ENCODE peak calls at places on chromosomes 11 and 22, in four cellular contexts. C is K562, V is GM12878, F is HepG2. A is an unnamed sample.

GRCh38 chr22:37032535-37033460 is 13.3 kb downstream of the MPST start:
- DNase-seq in C (no peak), V (no peak), F (peak), A (no peak)

GRCh38 chr11:111429066-111429506 is 50.0 kb upstream of the POU2AF1 start:
- DNase-seq in C (peak), V (no peak), F (peak), A (peak)

GRCh38 chr22:29476116-29476515 is 3.9 kb upstream of the NEFH start:
- DNase-seq in F (no peak), V (no peak), C (no peak), A (no peak)

GRCh38 chr11:14852571-14853177 is 39.4 kb downstream of the CYP2R1 start:
- DNase-seq in F (no peak), V (no peak), C (peak), A (no peak)

GRCh38 chr11:58811499-58811898 is 33.0 kb downstream of the GLYATL2 start:
- DNase-seq in F (no peak), V (no peak), C (no peak), A (no peak)

GRCh38 chr22:32286290-32286840 is 31.2 kb upstream of the SLC5A4 start:
- DNase-seq in F (no peak), V (no peak), C (no peak), A (no peak)

GRCh38 chr11:75272821-75273301 is 32.3 kb downstream of the TPBGL start:
- DNase-seq in C (no peak), V (no peak), F (no peak), A (peak)

GRCh38 chr11:12235080-12235479 is 124.7 kb downstream of the MICAL2 start:
- DNase-seq in F (no peak), V (no peak), C (no peak), A (no peak)

GRCh38 chr11:13168281-13168680 is 109.3 kb upstream of the BMAL1 start:
- DNase-seq in C (no peak), F (no peak), V (no peak), A (no peak)

DNA sequence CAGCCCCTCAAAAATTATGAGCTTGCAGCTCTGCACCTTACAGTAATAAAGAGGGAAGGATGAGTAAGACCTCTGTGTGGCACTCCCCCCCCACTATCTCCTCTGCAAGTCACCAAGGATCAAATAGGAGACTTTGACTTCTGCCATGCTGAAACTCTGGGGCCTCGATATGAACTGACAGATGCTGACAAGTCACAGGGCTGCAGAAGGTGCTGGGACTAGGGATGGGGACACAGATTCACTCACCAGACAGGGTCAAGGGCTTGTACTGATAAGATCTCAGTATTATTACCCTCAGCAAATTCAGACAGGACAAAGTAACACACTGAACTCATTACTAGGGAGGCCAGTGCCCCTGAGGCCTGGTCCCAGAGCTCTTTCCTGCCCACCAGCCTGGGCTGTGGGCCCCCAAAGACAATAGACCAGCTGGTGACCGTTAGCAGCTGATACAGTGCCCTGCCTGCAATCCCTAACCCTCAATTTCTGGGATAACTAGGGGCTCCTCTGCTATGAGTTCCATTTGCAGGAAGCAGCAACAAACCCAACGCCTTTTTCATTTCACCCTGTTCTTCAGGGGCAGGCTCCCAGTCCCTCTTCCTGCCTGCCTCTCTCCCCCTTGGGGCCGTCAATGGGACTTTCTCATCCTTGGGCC is 20.1 kb downstream of the TMPRSS13 start:
- DNase-seq in F (no peak), V (no peak), C (peak), A (no peak)
- TF ChIP-seq CTCF in F (no peak), V (no peak), C (no peak), A (no peak)

GRCh38 chr11:64344160-64344559 is 4.2 kb downstream of the CCDC88B start:
- DNase-seq in V (no peak), C (no peak), F (no peak), A (no peak)

GRCh38 chr11:64341851-64342791 is 2.1 kb downstream of the CCDC88B start:
- DNase-seq in V (no peak), C (peak), F (peak), A (peak)

GRCh38 chr11:64344721-64345120 is 4.7 kb downstream of the CCDC88B start:
- DNase-seq in C (no peak), V (no peak), F (no peak), A (no peak)

GRCh38 chr11:64342869-64343739 is 3.1 kb downstream of the CCDC88B start:
- DNase-seq in V (no peak), F (no peak), C (no peak), A (no peak)

GRCh38 chr11:64343740-64344133 is 3.7 kb downstream of the CCDC88B start:
- DNase-seq in C (peak), V (no peak), F (no peak), A (peak)
- TF ChIP-seq TCF7 in C (no peak), V (no peak), F (no peak), A (no peak)

DNA sequence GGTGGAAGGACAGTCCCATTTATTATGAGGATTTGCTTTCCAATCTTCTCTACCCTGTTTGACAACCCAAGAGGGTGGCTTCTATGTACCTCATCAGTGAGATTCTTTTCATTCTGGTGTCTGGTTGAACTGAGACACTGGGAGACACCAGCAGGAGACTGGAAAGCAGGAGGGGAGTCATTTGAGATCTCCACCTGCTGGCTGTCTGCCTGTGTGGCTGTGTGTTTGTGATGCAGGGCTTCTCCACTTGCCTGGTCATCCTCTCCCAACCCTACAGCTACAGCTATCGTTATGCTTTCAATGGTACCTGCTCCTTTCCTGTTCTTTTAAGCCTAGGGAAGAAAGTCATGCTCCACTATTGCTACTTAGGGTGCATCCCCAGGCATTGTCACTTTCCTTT is 48.6 kb downstream of the MRGPRX1 start:
- DNase-seq in V (no peak), F (no peak), C (no peak), A (no peak)
- TF ChIP-seq CTCF in V (no peak), F (no peak), C (no peak), A (no peak)

GRCh38 chr22:48740086-48740730 is 1087.5 kb downstream of the BRD1 start:
- DNase-seq in F (no peak), V (no peak), C (no peak), A (peak)
- TF ChIP-seq TCF7 in F (no peak), V (no peak), C (no peak), A (no peak)

DNA sequence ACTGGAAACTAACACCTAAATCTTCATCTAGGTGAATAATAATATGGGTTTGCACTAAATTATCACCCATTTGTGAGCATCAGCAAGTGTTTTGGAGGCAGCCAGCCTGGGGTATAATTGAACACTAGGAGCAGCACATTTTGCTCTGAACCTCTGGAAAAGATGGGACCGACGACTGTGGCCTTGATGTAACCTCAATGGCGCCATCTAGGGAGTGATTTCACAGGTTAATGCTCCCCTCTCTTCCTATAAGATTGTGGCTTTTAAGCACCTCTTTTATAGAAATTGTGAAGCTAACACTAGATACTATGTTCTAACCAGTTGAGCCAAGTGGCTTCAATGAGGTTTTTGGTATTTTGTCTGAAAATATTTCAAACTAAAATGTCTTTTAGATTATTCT is 203.7 kb downstream of the NELL1 start:
- DNase-seq in C (peak), V (no peak), F (peak), A (peak)
- TF ChIP-seq CTCF in C (peak), V (peak), F (peak), A (peak)

DNA sequence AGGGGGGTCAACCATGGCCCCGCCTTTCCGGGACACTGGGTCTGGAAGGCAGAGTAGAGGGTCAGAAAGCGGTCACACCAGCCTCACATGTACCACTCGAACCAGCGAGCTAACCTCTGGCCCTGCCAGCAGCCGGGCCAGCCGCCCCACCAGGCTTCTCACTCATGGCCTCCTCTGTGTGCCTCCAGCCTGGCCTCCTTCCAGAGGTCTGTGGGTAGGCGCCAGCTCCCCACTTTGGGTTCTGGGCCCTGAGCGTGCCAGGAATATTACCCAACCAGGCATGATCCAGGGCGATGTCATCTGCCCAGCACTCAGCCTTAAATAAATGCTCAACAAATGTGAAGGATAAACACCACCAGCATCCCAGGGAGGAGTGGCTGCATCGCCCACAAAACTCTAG is 5.8 kb downstream of the SCUBE1 start:
- DNase-seq in C (no peak), V (no peak), F (no peak), A (no peak)
- TF ChIP-seq TCF7 in C (no peak), V (no peak), F (no peak), A (no peak)

GRCh38 chr22:46516638-46517037 is 20.8 kb downstream of the CELSR1 start:
- DNase-seq in F (no peak), V (no peak), C (no peak), A (no peak)

GRCh38 chr22:46513908-46514550 is 23.4 kb downstream of the CELSR1 start:
- DNase-seq in F (no peak), V (peak), C (no peak), A (no peak)

GRCh38 chr22:46514592-46515207 is 22.7 kb downstream of the CELSR1 start:
- DNase-seq in V (no peak), F (no peak), C (no peak), A (no peak)

GRCh38 chr22:46517255-46517761 is 20.1 kb downstream of the CELSR1 start:
- DNase-seq in C (no peak), F (no peak), V (no peak), A (no peak)

GRCh38 chr22:46515208-46516111 is 22.0 kb downstream of the CELSR1 start:
- DNase-seq in C (no peak), V (no peak), F (no peak), A (no peak)
- TF ChIP-seq CTCF in C (no peak), V (no peak), F (no peak), A (no peak)

DNA sequence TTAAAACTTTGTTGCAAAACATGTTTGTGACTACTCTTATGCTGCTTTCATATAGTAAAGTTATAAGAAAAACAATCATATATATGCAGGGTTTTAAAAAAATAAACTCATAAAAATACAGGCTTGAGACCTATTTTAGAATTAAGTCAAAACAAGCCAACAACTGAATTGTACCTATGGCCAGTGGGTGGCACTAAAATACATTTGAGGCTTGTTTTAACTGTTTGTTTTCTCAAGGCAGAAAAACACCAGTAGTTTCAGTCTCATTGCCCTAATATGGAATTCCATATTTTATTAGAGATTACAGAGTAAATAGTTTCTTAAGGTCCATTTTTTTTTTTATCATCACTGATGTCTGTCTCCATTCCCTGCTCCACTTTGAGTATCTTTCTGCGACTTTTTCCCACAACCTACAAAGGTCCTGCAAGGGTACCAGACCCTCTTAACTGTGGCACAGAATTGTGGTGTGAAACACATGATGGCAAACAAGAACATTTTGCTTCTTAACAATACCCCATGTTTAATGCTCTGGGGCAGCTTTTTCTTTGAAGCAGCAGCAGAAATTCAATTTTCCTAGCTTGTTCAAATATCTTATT is 8.5 kb upstream of the CCDC89 start:
- DNase-seq in F (peak), C (peak), V (no peak), A (no peak)
- TF ChIP-seq TCF7 in F (no peak), C (no peak), V (no peak), A (no peak)

DNA sequence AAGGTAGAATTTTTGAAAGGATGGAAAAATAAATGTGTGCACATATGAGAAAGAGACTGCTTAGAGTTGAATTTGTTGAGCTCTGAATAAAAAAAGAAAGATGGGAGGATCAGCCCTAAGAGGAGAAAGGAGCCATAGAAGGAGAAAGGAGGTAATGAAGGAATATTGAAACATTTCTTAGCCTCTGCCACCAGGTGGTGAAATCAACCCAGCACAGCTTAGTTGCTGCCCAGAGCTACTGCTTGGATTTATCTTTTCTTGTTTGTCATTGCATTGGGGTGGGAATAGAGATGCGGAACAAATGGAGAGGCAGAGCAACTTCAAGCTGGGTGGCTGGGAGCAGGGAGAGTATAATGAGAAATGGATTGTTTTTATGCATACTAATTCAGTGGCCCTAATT is 80.4 kb downstream of the SERGEF start:
- DNase-seq in V (no peak), F (no peak), C (no peak), A (peak)
- TF ChIP-seq CTCF in V (no peak), F (no peak), C (no peak), A (no peak)